ENCODE peak calls at places on chromosomes 7 and 10, in eight cellular contexts. A is cardiac muscle cell, S is right atrium auricular region, B is WERI-Rb-1, X is gastrocnemius medialis, Y is stomach, V is tibial artery, K is pancreas. G is an unnamed sample.

GRCh38 chr10:33270971-33271370 is 63.5 kb downstream of the NRP1 start:
- DNase-seq in Y (no peak), V (no peak), S (no peak), K (no peak), B (no peak), X (no peak), A (no peak), G (no peak)

GRCh38 chr10:13882112-13882711 is 295.4 kb downstream of the PRPF18 start:
- DNase-seq in Y (no peak), A (peak; percentile 88), X (peak; percentile 35), B (no peak), K (no peak), S (no peak), V (peak; percentile 77), G (no peak)

GRCh38 chr7:93147358-93147757 is 827 bp downstream of the SAMD9L start:
- DNase-seq in X (no peak), Y (peak; percentile 27), B (no peak), K (no peak), S (no peak), A (peak; percentile 68), V (no peak), G (peak; percentile 26)

GRCh38 chr10:43237631-43238446 is 29.0 kb downstream of the RASGEF1A start:
- DNase-seq in B (peak; percentile 2), X (no peak), V (peak; percentile 51), A (no peak), K (peak; percentile 28), S (no peak), Y (no peak), G (no peak)

GRCh38 chr7:30367561-30367960 is 83.2 kb downstream of the ZNRF2 start:
- DNase-seq in A (no peak), Y (no peak), S (no peak), B (no peak), V (no peak), K (no peak), X (no peak), G (no peak)

GRCh38 chr7:80467069-80467468 is 44.8 kb downstream of the GNAT3 start:
- DNase-seq in S (no peak), A (peak; percentile 67), B (no peak), X (no peak), Y (no peak), K (no peak), V (no peak), G (no peak)

GRCh38 chr10:50992972-50993766 is 81.1 kb upstream of the PRKG1 start:
- DNase-seq in V (no peak), B (no peak), Y (no peak), A (peak; percentile 90), X (no peak), K (peak; percentile 49), S (no peak), G (no peak)

GRCh38 chr10:35783305-35783838 is 141.3 kb upstream of the FZD8 start:
- DNase-seq in Y (no peak), B (no peak), V (no peak), S (no peak), X (no peak), A (no peak), K (no peak), G (no peak)

GRCh38 chr7:41987-42386 is 150.4 kb upstream of the FAM20C start:
- DNase-seq in B (no peak), K (no peak), A (no peak), S (peak; percentile 47), X (no peak), V (no peak), Y (no peak), G (no peak)

DNA sequence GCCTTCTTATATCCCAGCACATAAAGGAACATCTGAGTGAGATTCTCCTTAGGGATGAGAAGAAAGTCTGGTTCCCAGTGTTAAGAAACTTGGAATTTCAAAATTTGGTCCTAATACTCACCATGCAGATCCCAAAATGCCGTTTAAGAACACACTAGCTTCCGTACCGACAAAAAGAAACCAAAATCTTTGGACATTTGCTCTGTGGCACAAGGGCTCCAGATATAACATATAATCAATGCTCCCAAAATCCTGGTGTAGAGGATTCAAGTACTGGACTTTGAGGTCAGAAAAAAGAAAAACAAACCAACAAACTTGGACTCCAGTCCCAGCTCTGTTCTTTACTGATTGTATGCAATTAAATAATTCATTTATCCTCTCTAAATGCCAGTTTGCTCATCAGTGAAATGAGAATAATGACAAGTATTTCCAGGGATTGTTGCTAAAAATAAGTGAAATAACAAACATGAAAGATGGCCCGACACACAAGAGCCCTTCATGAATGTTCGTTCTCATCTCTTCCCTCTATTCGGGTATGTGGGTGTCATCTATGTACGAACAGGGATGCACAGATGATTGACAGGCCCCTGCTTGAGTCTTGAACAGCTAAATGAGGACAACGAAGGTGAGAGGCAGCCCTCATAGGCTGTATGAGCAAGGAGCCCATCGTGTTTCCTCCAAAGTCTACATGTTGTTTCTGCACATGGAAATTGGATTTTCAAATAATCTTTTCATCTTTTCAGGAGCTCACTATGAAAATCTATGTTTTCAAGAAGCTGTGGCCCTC is 48.6 kb upstream of the NEBL start:
- DNase-seq in X (no peak), B (no peak), Y (no peak), A (no peak), K (no peak), S (no peak), V (no peak), G (no peak)
- H3K36me3 ChIP-seq in X (no peaks in the 10 kb centered on the region), B (no peaks in the 10 kb centered on the region), Y (no peaks in the 10 kb centered on the region), A (no peaks in the 10 kb centered on the region), K (no peaks in the 10 kb centered on the region), S (no peaks in the 10 kb centered on the region), V (no peaks in the 10 kb centered on the region), G (no peaks in the 10 kb centered on the region)

GRCh38 chr7:99352247-99352646 is 22.3 kb upstream of the ARPC1B start:
- DNase-seq in V (no peak), B (no peak), A (no peak), S (no peak), Y (no peak), K (no peak), X (no peak), G (no peak)
- H3K36me3 ChIP-seq in V (peaks cover 84% of the 10 kb centered on the region), B (peaks cover 85% of the 10 kb centered on the region), A (peaks cover 64% of the 10 kb centered on the region), S (peaks cover 89% of the 10 kb centered on the region), Y (peaks cover 100% of the 10 kb centered on the region), K (peaks cover 51% of the 10 kb centered on the region), X (no peaks in the 10 kb centered on the region), G (peaks cover 100% of the 10 kb centered on the region)

GRCh38 chr7:155770186-155770585 is 42.1 kb downstream of the SHH start:
- DNase-seq in X (no peak), S (no peak), V (no peak), K (no peak), B (no peak), Y (no peak), A (no peak), G (no peak)
- H3K36me3 ChIP-seq in X (no peaks in the 10 kb centered on the region), S (peaks cover 69% of the 10 kb centered on the region), V (peaks cover 89% of the 10 kb centered on the region), K (peaks cover 75% of the 10 kb centered on the region), B (peaks cover 73% of the 10 kb centered on the region), Y (peaks cover 96% of the 10 kb centered on the region), A (peaks cover 29% of the 10 kb centered on the region), G (peaks cover 96% of the 10 kb centered on the region)

GRCh38 chr7:2219136-2219535 is 13.6 kb downstream of the MAD1L1 start:
- DNase-seq in Y (no peak), A (no peak), K (no peak), S (no peak), X (no peak), B (no peak), V (no peak), G (no peak)
- H3K36me3 ChIP-seq in Y (peaks cover 100% of the 10 kb centered on the region), A (peaks cover 10% of the 10 kb centered on the region), K (peaks cover 9% of the 10 kb centered on the region), S (peaks cover 69% of the 10 kb centered on the region), X (no peaks in the 10 kb centered on the region), B (peaks cover 60% of the 10 kb centered on the region), V (peaks cover 80% of the 10 kb centered on the region), G (peaks cover 95% of the 10 kb centered on the region)

GRCh38 chr7:44568771-44569560 is 4.7 kb downstream of the DDX56 start:
- DNase-seq in B (no peak), X (no peak), K (no peak), A (no peak), V (peak; percentile 59), Y (no peak), S (no peak), G (no peak)

GRCh38 chr7:44566680-44567079 is 7.0 kb downstream of the DDX56 start:
- DNase-seq in A (no peak), X (no peak), S (no peak), Y (no peak), B (no peak), K (no peak), V (peak; percentile 52), G (no peak)

GRCh38 chr7:44572771-44573170 is 937 bp downstream of the DDX56 start:
- DNase-seq in A (no peak), S (no peak), Y (no peak), X (no peak), B (no peak), K (no peak), V (peak; percentile 38), G (no peak)

GRCh38 chr7:44567884-44568283 is 5.8 kb downstream of the DDX56 start:
- DNase-seq in K (no peak), A (no peak), B (no peak), S (no peak), X (no peak), Y (no peak), V (peak; percentile 48), G (no peak)

DNA sequence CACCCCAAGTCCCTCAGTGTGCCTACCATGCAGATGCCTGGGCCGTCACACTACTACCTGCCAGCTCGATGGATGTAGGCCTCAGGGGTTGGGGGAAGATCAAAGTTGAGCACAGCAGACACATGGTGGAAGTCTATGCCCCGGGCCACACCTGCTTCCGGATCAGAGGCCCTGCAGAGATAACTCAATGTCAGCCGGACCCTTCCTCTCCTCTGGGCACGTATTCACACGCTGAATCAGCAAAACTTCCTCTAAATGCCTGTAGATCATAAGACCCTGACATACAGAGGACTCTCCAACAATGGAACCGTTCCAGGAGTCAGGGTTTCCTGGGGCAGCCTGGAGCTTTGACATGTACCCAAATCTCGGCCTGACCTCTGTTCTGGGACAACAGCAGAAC is 3.8 kb downstream of the DDX56 start:
- DNase-seq in Y (no peak), X (no peak), V (peak; percentile 43), K (no peak), S (no peak), B (no peak), A (no peak), G (no peak)
- H3K36me3 ChIP-seq in Y (peaks cover 80% of the 10 kb centered on the region), X (no peaks in the 10 kb centered on the region), V (peaks cover 79% of the 10 kb centered on the region), K (peaks cover 65% of the 10 kb centered on the region), S (peaks cover 78% of the 10 kb centered on the region), B (peaks cover 87% of the 10 kb centered on the region), A (peaks cover 66% of the 10 kb centered on the region), G (peaks cover 12% of the 10 kb centered on the region)

G was measured in heart right ventricle.